ENCODE peak calls at places on chromosomes 5 and 9, in ten cellular contexts. O is CD8-positive, alpha-beta memory T cell; Y is AG10803; J is NCI-H1092; S is retina; A is Right ventricle myocardium superior; P is colonic mucosa; D is tibial artery; R is SW480; X is GM12892. Q is an unnamed sample.

GRCh38 chr9:78612089-78612488 is 315.2 kb downstream of the PSAT1 start:
- DNase-seq in O (no peak), Y (peak; percentile 45), J (no peak), S (no peak), A (no peak), P (no peak), D (no peak), R (no peak), X (no peak), Q (no peak)

GRCh38 chr5:32276173-32276853 is 36.4 kb downstream of the MTMR12 start:
- DNase-seq in O (no peak), Y (peak; percentile 36), J (no peak), S (no peak), A (no peak), P (no peak), D (no peak), R (peak; percentile 4), X (no peak), Q (no peak)

GRCh38 chr9:69771775-69772418 is 12.1 kb upstream of the PTAR1 start:
- DNase-seq in O (no peak), Y (peak; percentile 90), J (no peak), S (no peak), A (no peak), P (no peak), D (no peak), R (no peak), X (no peak), Q (no peak)

GRCh38 chr9:122031806-122032205 is 61.3 kb downstream of the TTLL11 start:
- DNase-seq in O (no peak), Y (no peak), J (no peak), S (no peak), A (no peak), P (no peak), D (no peak), R (no peak), X (no peak), Q (no peak)

GRCh38 chr5:78360674-78361225 is 333 bp downstream of the SCAMP1 start:
- DNase-seq in O (peak; percentile 89), Y (no peak), J (peak; percentile 17), S (no peak), A (peak; percentile 64), P (peak; percentile 74), D (peak; percentile 28), R (no peak), X (peak; percentile 46), Q (no peak)

GRCh38 chr5:115795700-115796099 is 20.8 kb downstream of the CDO1 start:
- DNase-seq in O (no peak), Y (no peak), J (no peak), S (no peak), A (no peak), P (no peak), D (no peak), R (peak; percentile 28), X (no peak), Q (no peak)

GRCh38 chr5:111347021-111347420 is 122.8 kb downstream of the CAMK4 start:
- DNase-seq in O (no peak), Y (no peak), J (no peak), S (no peak), A (no peak), P (no peak), D (no peak), R (no peak), X (no peak), Q (no peak)

GRCh38 chr5:104977530-104977929 is 1414.9 kb upstream of the NUDT12 start:
- DNase-seq in O (no peak), Y (no peak), J (no peak), S (no peak), A (no peak), P (no peak), D (no peak), R (no peak), X (no peak), Q (no peak)

GRCh38 chr5:180596668-180597231 is 5.5 kb upstream of the SCGB3A1 start:
- DNase-seq in O (no peak), Y (no peak), J (no peak), S (no peak), A (peak; percentile 3), P (no peak), D (no peak), R (peak; percentile 66), X (no peak), Q (no peak)

GRCh38 chr9:130242270-130243014 is 23.1 kb upstream of the HMCN2 start:
- DNase-seq in O (no peak), Y (no peak), J (no peak), S (no peak), A (no peak), P (no peak), D (peak; percentile 9), R (no peak), X (no peak), Q (no peak)